ENCODE peak calls at places on chromosomes 6 and 20, in nine cellular contexts. Q is fibroblast of lung; E is Karpas-422; P is IMR-90; A is AG04450; T is CD4-positive, CD25-positive, alpha-beta regulatory T cell; J is NB4; I is SJCRH30; R is choroid plexus epithelial cell. O is an unnamed sample.

GRCh38 chr6:119346914-119347313 is 2.6 kb downstream of the MAN1A1 start:
- DNase-seq in P (no peak), Q (no peak), E (no peak), T (no peak), A (no peak), I (no peak), R (no peak), J (no peak), O (no peak)

GRCh38 chr6:89217308-89217999 is at the start of gene GABRR1:
- DNase-seq in I (peak), J (no peak), A (no peak), R (no peak), T (no peak), E (no peak), Q (no peak), P (no peak), O (no peak)

GRCh38 chr6:170088349-170088951 is 202.4 kb downstream of the DLL1 start:
- DNase-seq in I (no peak), R (no peak), T (no peak), Q (no peak), E (no peak), J (peak), P (no peak), A (no peak), O (no peak)

GRCh38 chr6:45555981-45556771 is 178.4 kb upstream of the SUPT3H start:
- DNase-seq in J (no peak), I (no peak), E (no peak), A (peak), T (no peak), P (peak), Q (peak), R (peak), O (no peak)

GRCh38 chr20:59829415-59830106 is 103.9 kb downstream of the SYCP2 start:
- DNase-seq in I (no peak), Q (no peak), T (no peak), A (no peak), E (no peak), R (no peak), P (no peak), J (no peak), O (no peak)

GRCh38 chr6:158825951-158826306 is 6.8 kb upstream of the EZR start:
- DNase-seq in A (peak), Q (peak), R (peak), I (no peak), T (no peak), P (peak), J (no peak), E (no peak), O (no peak)

GRCh38 chr20:59295531-59295930 is 4.9 kb upstream of the EDN3 start:
- DNase-seq in J (no peak), T (no peak), A (no peak), P (no peak), Q (no peak), R (no peak), E (no peak), I (peak), O (no peak)

GRCh38 chr20:8057871-8058270 is 38.3 kb upstream of the TMX4 start:
- DNase-seq in E (no peak), P (no peak), R (no peak), T (no peak), J (no peak), A (no peak), Q (no peak), I (peak), O (no peak)

GRCh38 chr6:141925001-141925400 is 207.7 kb upstream of the GJE1 start:
- DNase-seq in Q (peak), P (peak), A (no peak), I (no peak), T (no peak), R (peak), E (no peak), J (no peak), O (no peak)

GRCh38 chr20:35699127-35699913 is at the start of the genes NFS1 and ROMO1:
- DNase-seq in I (peak), Q (peak), E (peak), R (peak), A (peak), T (peak), P (peak), J (peak), O (peak)

GRCh38 chr20:35702051-35702823 is 3.0 kb downstream of the ROMO1 start:
- DNase-seq in R (no peak), J (no peak), A (peak), E (peak), Q (peak), T (no peak), P (peak), I (peak), O (no peak)

GRCh38 chr20:35698298-35699126 is 640 bp downstream of the NFS1 start:
- DNase-seq in P (no peak), J (peak), Q (no peak), T (no peak), I (peak), A (no peak), E (peak), R (no peak), O (no peak)

GRCh38 chr20:35699914-35700624 is 864 bp downstream of the ROMO1 start:
- DNase-seq in E (peak), P (peak), T (no peak), I (no peak), R (peak), J (no peak), A (no peak), Q (no peak), O (no peak)

DNA sequence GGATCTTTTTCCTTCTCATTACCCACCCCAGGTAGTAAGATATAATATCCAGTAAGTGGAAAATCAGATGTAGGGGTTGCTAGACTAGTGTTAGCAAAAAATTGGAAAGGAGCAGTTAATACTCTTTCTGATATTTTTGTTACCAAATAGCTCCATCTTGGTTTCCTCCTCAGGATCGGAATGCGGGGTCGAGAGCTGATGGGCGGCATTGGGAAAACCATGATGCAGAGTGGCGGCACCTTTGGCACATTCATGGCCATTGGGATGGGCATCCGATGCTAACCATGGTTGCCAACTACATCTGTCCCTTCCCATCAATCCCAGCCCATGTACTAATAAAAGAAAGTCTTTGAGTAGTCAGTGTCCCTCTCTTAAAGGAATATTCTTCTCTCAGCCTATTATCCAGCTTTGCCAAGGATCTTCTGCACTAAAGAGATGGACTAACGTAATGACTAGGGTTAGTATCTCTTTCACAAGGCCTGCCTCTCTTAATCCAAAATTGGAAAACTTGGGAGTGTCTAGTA is 1.5 kb downstream of the ROMO1 start:
- DNase-seq in A (no peak), R (no peak), I (peak), J (no peak), Q (no peak), T (no peak), P (no peak), E (no peak), O (no peak)
- H3K4me3 ChIP-seq in A (peak), R (peak), I (peak), J (peak), Q (peak), T (no peak), P (no peak), E (peak), O (peak)

GRCh38 chr20:47350181-47350550 is 6.3 kb downstream of the ZMYND8 start:
- DNase-seq in Q (no peak), I (no peak), R (no peak), T (peak), J (no peak), P (no peak), E (peak), A (no peak), O (peak)
- H3K4me3 ChIP-seq in Q (peak), I (no peak), R (peak), T (peak), J (peak), P (no peak), E (peak), A (no peak), O (no peak)

GRCh38 chr6:90284745-90285481 is 11.7 kb downstream of the BACH2 start:
- DNase-seq in Q (peak), E (no peak), R (peak), P (peak), T (peak), A (no peak), I (peak), J (peak), O (no peak)

GRCh38 chr6:90286884-90287488 is 9.7 kb downstream of the BACH2 start:
- DNase-seq in R (peak), P (peak), T (peak), J (peak), A (no peak), Q (peak), I (peak), E (peak), O (no peak)

GRCh38 chr6:90285611-90286381 is 10.8 kb downstream of the BACH2 start:
- DNase-seq in A (peak), Q (peak), R (peak), J (peak), P (peak), T (peak), I (peak), E (peak), O (peak)

GRCh38 chr6:90288404-90288803 is 8.2 kb downstream of the BACH2 start:
- DNase-seq in R (peak), A (no peak), E (no peak), J (peak), Q (peak), T (no peak), I (no peak), P (peak), O (no peak)

GRCh38 chr6:90284236-90284744 is 12.4 kb downstream of the BACH2 start:
- DNase-seq in P (peak), A (peak), T (peak), I (peak), E (no peak), R (peak), Q (peak), J (peak), O (no peak)
- H3K4me3 ChIP-seq in P (peak), A (peak), T (peak), I (peak), E (no peak), R (peak), Q (peak), J (peak), O (peak)

DNA sequence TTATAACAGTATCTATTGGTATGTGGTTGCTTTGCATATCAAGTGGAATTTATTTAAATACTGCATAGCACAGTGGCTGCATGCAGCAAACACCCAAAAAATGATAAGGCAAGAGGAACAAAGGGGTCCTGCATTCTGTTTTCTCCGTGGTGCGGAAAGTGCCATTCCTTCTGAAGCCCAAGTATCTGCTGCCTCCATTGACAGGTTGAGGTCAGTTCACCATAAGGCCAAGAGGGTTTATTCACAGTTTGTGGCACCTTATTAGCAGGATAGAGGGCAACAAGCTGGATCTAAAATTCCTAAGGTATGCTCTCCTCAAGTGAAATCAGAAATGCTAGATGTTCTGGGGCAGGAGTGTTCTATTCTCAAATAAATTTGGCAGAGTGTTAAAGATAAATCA is 9.3 kb downstream of the CARMIL1 start:
- DNase-seq in R (no peak), E (no peak), P (no peak), I (no peak), Q (no peak), A (no peak), J (no peak), T (no peak), O (no peak)
- H3K4me3 ChIP-seq in R (no peak), E (no peak), P (no peak), I (no peak), Q (no peak), A (no peak), J (no peak), T (no peak), O (no peak)

DNA sequence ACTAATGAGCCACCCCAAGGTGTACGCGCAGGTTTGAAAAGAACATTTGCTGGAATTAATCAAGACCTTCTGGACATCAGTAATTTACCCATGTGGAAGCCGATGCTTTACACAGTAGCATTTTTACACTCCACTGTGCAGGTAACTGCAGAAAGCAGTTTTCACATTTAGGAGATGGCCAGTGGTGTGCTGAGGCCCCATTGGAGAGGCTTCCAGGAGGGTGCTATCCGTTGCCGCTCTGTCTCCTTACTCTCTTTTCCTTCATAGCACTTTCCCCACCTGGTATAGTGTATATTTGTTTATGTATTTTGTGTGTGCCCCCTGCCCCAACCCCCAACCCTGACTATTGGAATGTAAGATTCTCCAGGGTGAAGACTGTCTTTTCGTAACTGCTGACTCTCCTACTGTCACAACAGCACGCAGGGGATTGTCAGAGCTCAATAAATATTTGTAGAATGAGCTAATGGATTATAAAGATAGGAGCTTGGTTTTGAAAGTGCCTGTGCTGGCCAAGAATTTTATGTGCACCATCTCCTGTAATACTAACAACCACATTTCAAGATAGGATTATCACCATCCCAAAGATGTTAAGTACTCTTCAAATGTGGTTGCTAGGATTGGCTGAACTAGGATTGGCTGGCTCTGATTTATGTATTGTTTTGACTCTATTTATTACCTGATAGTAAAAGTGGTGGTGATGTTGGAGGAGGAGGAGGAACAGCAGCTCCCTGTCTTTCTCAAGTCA is 74.0 kb upstream of the GLP1R start:
- DNase-seq in R (peak), A (no peak), E (no peak), J (no peak), T (no peak), Q (no peak), I (no peak), P (peak), O (no peak)
- H3K4me3 ChIP-seq in R (no peak), A (no peak), E (no peak), J (no peak), T (no peak), Q (no peak), I (no peak), P (no peak), O (no peak)

GRCh38 chr20:53827292-53827995 is 233.8 kb upstream of the ZNF217 start:
- DNase-seq in I (no peak), P (no peak), J (no peak), A (no peak), E (no peak), R (no peak), T (no peak), Q (peak), O (no peak)

GRCh38 chr20:53828673-53829085 is 235.0 kb upstream of the ZNF217 start:
- DNase-seq in E (no peak), J (peak), Q (peak), I (peak), R (peak), A (peak), T (no peak), P (peak), O (no peak)

GRCh38 chr20:53826597-53827291 is 233.1 kb upstream of the ZNF217 start:
- DNase-seq in T (no peak), E (peak), I (no peak), A (no peak), P (peak), R (peak), Q (peak), J (peak), O (no peak)

GRCh38 chr20:53829086-53829703 is 235.6 kb upstream of the ZNF217 start:
- DNase-seq in J (peak), T (no peak), R (peak), Q (peak), P (peak), E (no peak), I (peak), A (peak), O (no peak)

DNA sequence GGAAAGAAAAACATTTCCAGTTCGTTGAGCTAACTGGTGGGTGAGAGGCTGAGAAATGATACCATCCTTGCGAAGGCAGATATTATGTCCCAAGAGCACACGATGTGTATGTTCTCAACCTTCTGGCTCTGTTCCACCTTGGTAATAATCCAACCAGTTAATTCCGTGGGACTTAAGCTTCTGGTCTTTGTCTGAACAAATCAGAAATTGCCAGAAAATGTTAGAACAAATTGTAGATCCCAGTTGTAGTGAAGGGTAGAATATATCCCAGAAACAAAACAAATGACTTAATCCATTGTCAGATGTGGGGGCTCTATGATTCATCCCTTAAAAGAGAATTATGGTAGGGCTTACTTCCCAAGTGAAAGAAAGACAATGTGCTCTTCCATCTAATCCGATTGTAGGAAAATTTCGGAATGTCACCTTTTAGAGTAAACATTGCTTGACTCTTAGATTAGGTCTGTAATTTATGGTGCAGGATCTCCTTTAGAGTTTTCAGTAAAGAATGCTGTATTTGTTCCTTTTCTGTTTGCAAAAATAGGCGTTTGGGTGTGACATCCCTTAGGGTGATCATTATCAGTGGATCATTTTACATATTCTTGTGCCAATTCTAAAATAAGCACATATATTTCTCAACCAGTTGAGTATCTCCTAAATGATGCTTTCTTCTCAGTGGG is 234.5 kb upstream of the ZNF217 start:
- DNase-seq in J (no peak), T (no peak), P (peak), R (peak), Q (peak), A (peak), E (no peak), I (peak), O (no peak)
- H3K4me3 ChIP-seq in J (peak), T (peak), P (peak), R (peak), Q (peak), A (peak), E (no peak), I (peak), O (no peak)

DNA sequence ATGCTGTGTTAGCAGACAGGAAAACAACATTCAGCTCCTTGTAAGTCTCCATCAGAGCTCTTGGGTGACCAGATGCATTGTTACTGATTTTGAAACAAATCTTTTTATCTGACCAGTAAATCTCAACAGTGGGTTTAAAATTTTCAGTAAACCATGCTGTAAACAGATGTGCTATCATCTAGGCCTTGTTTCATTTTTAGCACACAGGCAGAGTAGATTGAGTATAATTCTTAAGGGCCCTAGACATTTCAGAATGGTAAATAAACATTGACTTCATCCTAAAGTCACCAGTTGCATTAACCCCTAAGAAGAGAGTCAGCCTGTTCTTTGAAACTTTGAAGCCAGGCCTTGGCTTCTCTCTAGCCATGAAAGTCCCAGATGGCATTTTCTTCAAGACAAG is 237.2 kb upstream of the BMP2 start:
- DNase-seq in R (peak), J (no peak), Q (peak), I (no peak), A (no peak), T (no peak), P (peak), E (no peak), O (no peak)
- H3K4me3 ChIP-seq in R (no peak), J (no peak), Q (no peak), I (no peak), A (no peak), T (no peak), P (no peak), E (no peak), O (no peak)

GRCh38 chr20:44966030-44966961 is at the start of gene STK4:
- DNase-seq in P (peak), A (peak), J (peak), R (peak), T (peak), Q (peak), I (peak), E (peak), O (peak)

GRCh38 chr20:44970243-44970757 is 4.0 kb downstream of the STK4 start:
- DNase-seq in I (no peak), P (peak), Q (peak), E (peak), A (no peak), J (no peak), T (peak), R (no peak), O (peak)

GRCh38 chr20:44967207-44967807 is 995 bp downstream of the STK4 start:
- DNase-seq in I (no peak), R (peak), J (peak), A (no peak), P (no peak), Q (no peak), T (peak), E (peak), O (peak)

GRCh38 chr20:44973053-44973452 is 6.7 kb downstream of the STK4 start:
- DNase-seq in R (peak), E (no peak), A (no peak), J (no peak), T (no peak), I (no peak), P (no peak), Q (no peak), O (no peak)

DNA sequence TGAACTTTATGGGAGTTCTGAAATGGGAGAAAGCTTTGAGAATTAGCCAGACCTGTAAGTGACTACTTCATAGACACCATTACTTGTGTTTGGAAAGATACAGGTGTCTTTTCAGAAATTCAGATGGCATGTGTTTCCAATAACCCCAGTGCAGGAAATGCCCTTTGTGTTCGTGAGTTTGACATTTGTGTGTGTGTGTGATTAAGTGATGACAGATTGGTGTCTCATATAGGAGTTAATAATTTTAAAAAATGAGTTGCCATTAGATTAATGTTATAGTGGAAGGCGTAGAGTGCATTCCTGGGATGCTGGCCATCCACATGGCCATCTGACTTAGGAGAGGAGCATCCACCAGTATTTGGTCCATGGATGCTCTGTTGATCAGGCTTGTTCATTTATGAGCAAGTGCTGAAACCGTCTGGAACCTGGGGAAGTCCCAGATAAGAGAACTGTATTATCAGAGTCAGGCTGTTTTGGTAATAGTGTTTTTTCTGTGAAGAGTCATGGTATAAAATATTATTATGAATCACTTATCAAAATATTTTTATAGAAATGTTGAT is 3.1 kb downstream of the STK4 start:
- DNase-seq in A (no peak), R (no peak), I (no peak), P (no peak), J (no peak), Q (no peak), E (no peak), T (no peak), O (no peak)
- H3K4me3 ChIP-seq in A (no peak), R (no peak), I (no peak), P (no peak), J (peak), Q (no peak), E (peak), T (peak), O (no peak)

O was measured in Jurkat, Clone E6-1.